ENCODE peak calls at places on chromosomes 7 and 10, in seven cellular contexts. B is NCI-H748 treated with DMSO at 0.1 percent for 48 hours; J is stimulated activated CD4-positive, alpha-beta T cell treated with anti-CD3 and anti-CD28 coated beads, Interleukin-1b, Interleukin-23, amount 100 ng/mL, for 1 hour; H is NCI-H2081; Q is A549; M is stimulated activated CD8-positive, alpha-beta memory T cell treated with anti-CD3 and anti-CD28 coated beads, Interleukin-4, amount 100 ng/mL, for 4 hours; U is midbrain. T is an unnamed sample.

GRCh38 chr7:42283553-42283952 is 46.5 kb upstream of the GLI3 start:
- DNase-seq in B (no peak), J (no peak), H (no peak), Q (no peak), M (no peak), U (no peak), T (no peak)

GRCh38 chr10:7577206-7577978 is 89.4 kb downstream of the ITIH5 start:
- DNase-seq in B (no peak), J (no peak), H (no peak), Q (no peak), M (no peak), U (no peak), T (no peak)

GRCh38 chr7:141460781-141461715 is 90.2 kb upstream of the AGK start:
- DNase-seq in B (no peak), J (no peak), H (no peak), Q (no peak), M (no peak), U (peak; percentile 64), T (no peak)

GRCh38 chr7:129875160-129875559 is 77.6 kb downstream of the UBE2H start:
- DNase-seq in B (no peak), J (no peak), H (no peak), Q (no peak), M (no peak), U (no peak), T (no peak)

GRCh38 chr10:10680496-10680895 is 337.2 kb upstream of the CELF2 start:
- DNase-seq in B (no peak), J (no peak), H (no peak), Q (no peak), M (no peak), U (no peak), T (no peak)

GRCh38 chr10:104054430-104054829 is 31.2 kb downstream of the COL17A1 start:
- DNase-seq in B (no peak), J (no peak), H (no peak), Q (peak; percentile 54), M (no peak), U (no peak), T (no peak)

GRCh38 chr7:70698219-70698832 is 433.6 kb upstream of the GALNT17 start:
- DNase-seq in B (peak; percentile 74), J (no peak), H (peak; percentile 82), Q (peak; percentile 56), M (no peak), U (peak; percentile 77), T (peak; percentile 56)

GRCh38 chr10:18238875-18239485 is 98.8 kb downstream of the CACNB2 start:
- DNase-seq in B (no peak), J (no peak), H (peak; percentile 15), Q (peak; percentile 20), M (no peak), U (no peak), T (peak; percentile 40)

GRCh38 chr10:130192276-130192848 is 56.2 kb downstream of the GLRX3 start:
- DNase-seq in B (no peak), J (no peak), H (no peak), Q (no peak), M (no peak), U (no peak), T (no peak)

GRCh38 chr7:111292026-111292430 is 201.1 kb downstream of the LRRN3 start:
- DNase-seq in B (no peak), J (no peak), H (peak; percentile 70), Q (no peak), M (no peak), U (no peak), T (no peak)

GRCh38 chr7:13309535-13309934 is 622.1 kb downstream of the ARL4A start:
- DNase-seq in B (no peak), J (no peak), H (no peak), Q (no peak), M (no peak), U (no peak), T (no peak)

GRCh38 chr10:98235876-98236275 is 32.1 kb downstream of the LOXL4 start:
- DNase-seq in B (no peak), J (no peak), H (no peak), Q (no peak), M (no peak), U (no peak), T (no peak)

GRCh38 chr7:111394891-111395290 is 167.4 kb downstream of the IMMP2L start:
- DNase-seq in B (peak; percentile 94), J (no peak), H (peak; percentile 58), Q (no peak), M (no peak), U (no peak), T (no peak)

GRCh38 chr7:106344206-106344605 is 59.4 kb upstream of the NAMPT start:
- DNase-seq in B (no peak), J (no peak), H (no peak), Q (no peak), M (no peak), U (no peak), T (no peak)

GRCh38 chr7:1358376-1359050 is 100.8 kb downstream of the MICALL2 start:
- DNase-seq in B (no peak), J (no peak), H (no peak), Q (no peak), M (no peak), U (no peak), T (no peak)

GRCh38 chr7:114708646-114709045 is 213.2 kb upstream of the MDFIC start:
- DNase-seq in B (peak; percentile 29), J (no peak), H (peak; percentile 23), Q (no peak), M (no peak), U (no peak), T (no peak)

GRCh38 chr10:112208981-112209380 is 25.4 kb upstream of the GPAM start:
- DNase-seq in B (no peak), J (no peak), H (no peak), Q (no peak), M (no peak), U (no peak), T (peak; percentile 16)

GRCh38 chr7:69246758-69247157 is 351.5 kb upstream of the AUTS2 start:
- DNase-seq in B (no peak), J (no peak), H (no peak), Q (no peak), M (no peak), U (peak; percentile 15), T (no peak)

GRCh38 chr10:323651-324293 is 188.5 kb downstream of the ZMYND11 start:
- DNase-seq in B (no peak), J (no peak), H (no peak), Q (peak; percentile 81), M (no peak), U (no peak), T (peak; percentile 94)

GRCh38 chr10:47261121-47261520 is 38.9 kb upstream of the GDF10 start:
- DNase-seq in B (no peak), J (no peak), H (no peak), Q (no peak), M (no peak), U (no peak), T (no peak)

GRCh38 chr7:133650487-133651292 is 397.8 kb downstream of the EXOC4 start:
- DNase-seq in B (no peak), J (no peak), H (no peak), Q (no peak), M (no peak), U (no peak), T (no peak)

GRCh38 chr7:121329460-121330052 is 756 bp downstream of the WNT16 start:
- DNase-seq in B (peak; percentile 34), J (no peak), H (peak; percentile 14), Q (no peak), M (no peak), U (no peak), T (no peak)

GRCh38 chr10:124737221-124737620 is 7.0 kb downstream of the FAM53B start:
- DNase-seq in B (no peak), J (no peak), H (no peak), Q (no peak), M (no peak), U (no peak), T (no peak)

GRCh38 chr7:150722403-150723065 is 6.1 kb downstream of the GIMAP1 start:
- DNase-seq in B (no peak), J (no peak), H (no peak), Q (no peak), M (no peak), U (no peak), T (peak; percentile 81)

GRCh38 chr7:150927157-150927953 is 50.8 kb downstream of the KCNH2 start:
- DNase-seq in B (no peak), J (no peak), H (no peak), Q (no peak), M (no peak), U (no peak), T (no peak)

GRCh38 chr7:106129291-106129690 is 17.2 kb upstream of the SYPL1 start:
- DNase-seq in B (no peak), J (no peak), H (no peak), Q (no peak), M (no peak), U (no peak), T (no peak)

GRCh38 chr10:44968887-44969400 is 9.3 kb downstream of the RASSF4 start:
- DNase-seq in B (no peak), J (no peak), H (no peak), Q (no peak), M (no peak), U (no peak), T (no peak)